ENCODE peak calls at places on chromosomes 11 and 22, in four cellular contexts. Y is A549, W is HepG2, T is K562. B is an unnamed sample.

GRCh38 chr22:36213596-36213995 is 12.0 kb upstream of the APOL4 start:
- DNase-seq in Y (no peak), T (no peak), W (no peak), B (no peak)

GRCh38 chr22:35330258-35330861 is 30.7 kb downstream of the TOM1 start:
- DNase-seq in W (no peak), T (no peak), Y (no peak), B (no peak)

GRCh38 chr11:126354631-126355323 is 709 bp upstream of the ST3GAL4 start:
- DNase-seq in Y (no peak), W (no peak), T (peak; percentile 44), B (no peak)

GRCh38 chr11:123159146-123159857 is 35.7 kb downstream of the CLMP start:
- DNase-seq in W (no peak), Y (no peak), T (no peak), B (no peak)

GRCh38 chr11:117425679-117426296 is 98.1 kb downstream of the CEP164 start:
- DNase-seq in T (no peak), W (no peak), Y (no peak), B (no peak)

GRCh38 chr11:125263268-125263790 is 98.8 kb downstream of the PKNOX2 start:
- DNase-seq in Y (no peak), W (peak; percentile 69), T (no peak), B (peak; percentile 94)

GRCh38 chr22:39994046-39994565 is 648 bp upstream of the FAM83F start:
- DNase-seq in W (no peak), Y (no peak), T (peak; percentile 62), B (no peak)

GRCh38 chr11:9774109-9774508 is 110.2 kb downstream of the SWAP70 start:
- DNase-seq in T (no peak), W (no peak), Y (no peak), B (no peak)

GRCh38 chr11:128891410-128891861 is 280 bp downstream of the KCNJ5 start:
- DNase-seq in W (no peak), Y (no peak), T (no peak), B (peak; percentile 65)

GRCh38 chr11:57643802-57644201 is 5.9 kb downstream of the YPEL4 start:
- DNase-seq in T (no peak), W (no peak), Y (no peak), B (no peak)

GRCh38 chr22:17924735-17925727 is 99.3 kb downstream of the MICAL3 start:
- DNase-seq in Y (no peak), W (no peak), T (no peak), B (no peak)

GRCh38 chr22:45090364-45090960 is 73.3 kb upstream of the NUP50 start:
- DNase-seq in W (peak; percentile 26), Y (no peak), T (no peak), B (peak; percentile 44)

GRCh38 chr22:50209893-50210292 is 9.1 kb downstream of the SELENOO start:
- DNase-seq in Y (peak; percentile 58), T (peak; percentile 57), W (peak; percentile 47), B (no peak)

GRCh38 chr11:2768471-2769408 is 68.9 kb upstream of the KCNQ1OT1 start:
- DNase-seq in Y (peak; percentile 65), T (peak; percentile 60), W (no peak), B (no peak)

GRCh38 chr11:115544422-115544821 is 40.2 kb upstream of the CADM1 start:
- DNase-seq in W (no peak), T (no peak), Y (no peak), B (no peak)

GRCh38 chr11:121106812-121107211 is 5.8 kb downstream of the TECTA start:
- DNase-seq in Y (no peak), W (no peak), T (no peak), B (no peak)

GRCh38 chr11:74749965-74750296 is 1.3 kb downstream of the RNF169 start:
- DNase-seq in Y (no peak), T (no peak), W (no peak), B (no peak)

GRCh38 chr11:130675456-130675855 is 227.0 kb downstream of the ADAMTS15 start:
- DNase-seq in W (no peak), T (no peak), Y (no peak), B (no peak)

GRCh38 chr11:130675917-130676316 is 227.5 kb downstream of the ADAMTS15 start:
- DNase-seq in Y (no peak), W (no peak), T (no peak), B (no peak)

GRCh38 chr11:130673698-130674097 is 225.3 kb downstream of the ADAMTS15 start:
- DNase-seq in T (no peak), W (no peak), Y (no peak), B (no peak)

GRCh38 chr11:130672911-130673310 is 224.5 kb downstream of the ADAMTS15 start:
- DNase-seq in Y (no peak), W (no peak), T (no peak), B (no peak)

GRCh38 chr11:130674686-130675085 is 226.2 kb downstream of the ADAMTS15 start:
- DNase-seq in Y (no peak), T (no peak), W (no peak), B (no peak)
- TF ChIP-seq PHF8 in Y (no peak), T (no peak), W (no peak), B (no peak)

GRCh38 chr11:122108192-122108799 is 7.7 kb downstream of the BLID start:
- DNase-seq in Y (no peak), T (peak; percentile 7), W (peak; percentile 29), B (peak; percentile 77)
- TF ChIP-seq PHF8 in Y (no peak), T (no peak), W (no peak), B (no peak)

DNA sequence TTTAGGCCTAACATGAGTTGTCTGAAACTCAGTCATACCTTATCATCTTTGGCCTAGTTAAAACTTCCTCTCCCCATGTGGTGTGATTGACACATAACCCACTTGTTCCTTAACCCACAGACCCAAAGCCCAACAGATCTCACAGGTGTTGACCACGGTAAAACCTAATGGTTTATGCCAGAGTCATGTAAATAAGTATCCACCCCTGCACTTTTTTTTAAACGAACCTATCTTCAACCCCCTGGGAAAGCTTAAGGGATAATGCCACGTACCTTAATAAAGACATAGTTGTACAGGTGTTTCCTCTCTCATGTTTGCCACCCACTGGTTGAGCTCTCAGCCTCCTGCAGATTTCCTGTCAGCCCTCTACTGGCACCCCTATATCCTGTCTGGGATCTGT is 709.3 kb upstream of the CCDC179 start:
- DNase-seq in Y (no peak), T (no peak), W (no peak), B (no peak)
- TF ChIP-seq PHF8 in Y (no peak), T (no peak), W (no peak), B (no peak)

DNA sequence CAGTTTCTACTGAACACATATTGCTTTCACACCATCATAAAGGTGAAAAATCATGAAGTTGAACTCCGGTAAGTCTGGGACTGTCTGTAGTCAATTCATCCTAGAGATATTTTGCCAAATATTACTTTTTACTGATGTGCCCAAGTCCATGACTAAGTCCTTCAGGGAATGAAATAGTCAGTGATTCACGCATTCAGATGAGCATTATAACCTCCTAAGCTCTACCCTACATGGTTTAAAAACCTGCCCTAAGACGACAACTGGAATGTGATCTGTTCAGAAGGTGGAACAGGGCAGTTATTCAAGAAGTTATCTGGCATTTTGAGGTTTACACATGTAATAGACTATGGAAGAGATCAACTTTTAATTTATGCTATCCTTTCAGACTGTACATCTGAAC is 125.6 kb downstream of the TRPC6 start:
- DNase-seq in T (no peak), W (no peak), Y (no peak), B (no peak)
- TF ChIP-seq PHF8 in T (no peak), W (no peak), Y (no peak), B (no peak)

GRCh38 chr11:65053826-65054503 is 4.4 kb downstream of the NAALADL1 start:
- DNase-seq in W (no peak), T (no peak), Y (no peak), B (no peak)
- TF ChIP-seq PHF8 in W (no peak), T (no peak), Y (no peak), B (no peak)

DNA sequence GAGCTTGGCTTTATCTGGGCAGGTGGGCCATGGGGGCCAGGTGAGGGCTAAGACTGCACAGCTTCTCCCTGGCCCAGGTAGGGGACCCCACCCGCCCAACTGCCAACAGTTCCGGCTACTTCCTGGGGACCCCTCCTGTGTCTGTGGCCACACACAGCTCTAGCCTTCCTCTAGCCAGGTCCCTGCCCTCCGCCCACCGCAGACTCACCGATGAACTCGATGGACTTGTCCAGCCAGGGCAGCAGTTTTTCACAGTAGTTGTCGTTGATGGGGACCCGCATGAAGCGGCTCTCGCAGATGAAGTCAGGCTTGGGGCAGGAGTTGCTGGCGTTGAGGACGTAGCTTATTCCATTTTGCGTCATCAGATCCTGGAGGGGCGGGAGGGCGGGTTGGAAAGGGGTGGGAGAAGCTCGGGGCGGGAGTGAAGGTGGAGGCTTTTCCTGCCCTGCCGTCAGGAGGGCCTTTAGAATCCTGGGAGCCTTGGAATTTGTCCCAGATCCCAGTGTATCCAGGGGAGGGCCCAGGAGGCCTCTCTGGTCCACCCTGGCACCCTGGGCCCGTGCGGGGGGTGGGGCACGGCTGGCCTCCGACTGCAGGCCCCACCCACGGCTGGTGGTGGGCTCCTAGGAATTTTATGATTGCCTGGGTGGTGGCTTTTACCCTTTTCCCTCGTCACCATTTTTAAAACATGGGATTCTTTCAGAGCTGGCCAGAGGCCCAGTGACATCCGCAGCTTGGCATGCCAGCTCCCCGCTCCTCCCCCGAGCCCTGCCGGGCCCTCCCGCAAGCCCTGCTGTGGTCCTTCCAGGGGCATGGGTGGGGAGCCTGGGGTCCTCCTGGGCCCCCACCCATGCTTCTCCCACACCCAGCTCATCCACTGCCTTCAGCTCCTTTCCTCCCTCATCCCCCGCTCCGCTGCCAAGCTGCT is 13.9 kb downstream of the DUSP8 start:
- DNase-seq in W (no peak), T (no peak), Y (peak; percentile 71), B (no peak)
- TF ChIP-seq PHF8 in W (no peak), T (no peak), Y (no peak), B (no peak)

GRCh38 chr11:15773024-15773423 is 583.3 kb downstream of the SOX6 start:
- DNase-seq in Y (no peak), W (no peak), T (no peak), B (no peak)

GRCh38 chr11:15769203-15769602 is 587.1 kb downstream of the SOX6 start:
- DNase-seq in T (no peak), Y (no peak), W (no peak), B (no peak)

GRCh38 chr11:15774021-15774862 is 582.1 kb downstream of the SOX6 start:
- DNase-seq in Y (no peak), T (no peak), W (no peak), B (no peak)

GRCh38 chr11:15768321-15768720 is 588.0 kb downstream of the SOX6 start:
- DNase-seq in Y (no peak), W (no peak), T (no peak), B (no peak)

DNA sequence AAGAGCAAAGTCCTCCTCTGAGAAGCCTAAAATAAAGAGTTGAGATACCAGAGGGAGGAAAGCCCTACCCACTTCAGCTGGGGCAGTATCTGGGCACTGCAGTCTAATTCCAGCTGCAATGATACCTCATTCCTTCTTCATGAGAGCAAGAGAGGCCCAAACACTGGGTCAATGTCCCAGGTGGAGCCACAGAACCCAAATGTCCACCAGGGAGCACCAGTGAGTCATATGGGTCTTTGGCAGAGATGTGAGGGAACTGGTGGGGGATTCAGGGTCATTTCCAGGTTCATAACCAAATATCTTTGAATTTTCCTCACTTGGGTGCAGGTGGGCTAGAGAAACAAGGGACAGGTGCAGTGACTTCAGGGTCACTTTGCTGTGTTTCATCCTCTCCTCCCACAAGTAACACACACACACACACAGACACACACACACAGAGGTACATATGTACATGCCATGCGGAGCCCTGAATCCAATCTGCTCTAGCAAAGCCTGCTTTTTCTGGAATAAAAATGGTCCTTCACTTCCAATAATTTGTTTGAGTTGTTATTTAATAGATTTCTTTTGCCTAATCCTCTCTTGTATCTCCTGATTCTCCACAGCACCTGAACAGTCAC is 585.4 kb downstream of the SOX6 start:
- DNase-seq in Y (peak; percentile 29), W (peak; percentile 25), T (peak; percentile 57), B (peak; percentile 13)
- TF ChIP-seq PHF8 in Y (no peak), W (no peak), T (no peak), B (no peak)